ENCODE peak calls at places on chromosomes 3 and 15, in eight cellular contexts. S, V, D, B, J, Q, G and O are unnamed samples.

GRCh38 chr3:18354706-18355105 is 70.4 kb downstream of the SATB1 start:
- DNase-seq in J (no peak), B (no peak), D (no peak), G (no peak), S (no peak), V (no peak), Q (no peak), O (no peak)

GRCh38 chr3:130699765-130700164 is 46.9 kb downstream of the PIK3R4 start:
- DNase-seq in G (no peak), S (peak; percentile 31), J (no peak), V (no peak), B (no peak), D (no peak), Q (no peak), O (peak; percentile 44)

GRCh38 chr3:181943285-181943684 is 231.6 kb downstream of the SOX2 start:
- DNase-seq in J (no peak), B (no peak), Q (no peak), S (no peak), V (no peak), D (no peak), G (no peak), O (no peak)

GRCh38 chr3:186471781-186472180 is 72.4 kb downstream of the CRYGS start:
- DNase-seq in D (no peak), V (no peak), S (no peak), G (no peak), Q (no peak), B (no peak), J (no peak), O (no peak)

GRCh38 chr15:82647045-82647834 is at the start of gene CPEB1:
- DNase-seq in B (peak; percentile 28), G (peak; percentile 89), Q (no peak), V (peak; percentile 52), S (peak; percentile 6), D (no peak), J (peak; percentile 72), O (no peak)

GRCh38 chr3:12638105-12638504 is 25.8 kb downstream of the RAF1 start:
- DNase-seq in G (no peak), D (no peak), V (no peak), B (no peak), S (no peak), Q (no peak), J (no peak), O (no peak)

GRCh38 chr3:31544634-31545033 is 11.9 kb downstream of the STT3B start:
- DNase-seq in G (no peak), J (no peak), S (no peak), B (no peak), D (no peak), V (peak; percentile 22), Q (no peak), O (peak; percentile 51)

GRCh38 chr3:134249935-134250716 is 533 bp downstream of the RYK start:
- DNase-seq in J (peak; percentile 85), Q (peak; percentile 24), S (peak; percentile 61), B (peak; percentile 27), G (no peak), V (peak; percentile 64), D (peak; percentile 44), O (peak; percentile 47)

GRCh38 chr3:121482651-121483050 is 63.1 kb downstream of the POLQ start:
- DNase-seq in B (no peak), Q (no peak), G (no peak), J (no peak), D (no peak), S (peak; percentile 64), V (no peak), O (peak; percentile 39)

GRCh38 chr3:100257601-100258000 is 3.2 kb upstream of the TBC1D23 start:
- DNase-seq in V (no peak), J (no peak), D (no peak), S (no peak), G (no peak), B (no peak), Q (no peak), O (no peak)

GRCh38 chr3:152026033-152026556 is 152.7 kb downstream of the SUCNR1 start:
- DNase-seq in Q (no peak), J (no peak), G (no peak), B (no peak), V (no peak), S (peak; percentile 66), D (no peak), O (peak; percentile 75)

GRCh38 chr3:185931777-185932176 is 6.0 kb downstream of the TRA2B start:
- DNase-seq in Q (no peak), J (no peak), B (no peak), S (no peak), G (no peak), V (no peak), D (no peak), O (no peak)

GRCh38 chr3:52859686-52860423 is 25.0 kb upstream of the MUSTN1 start:
- DNase-seq in B (no peak), S (no peak), V (no peak), D (no peak), Q (no peak), G (no peak), J (no peak), O (no peak)

GRCh38 chr15:91289324-91289723 is 189.3 kb downstream of the SV2B start:
- DNase-seq in G (no peak), B (no peak), D (no peak), V (no peak), S (no peak), Q (no peak), J (no peak), O (no peak)

GRCh38 chr3:126463521-126463920 is 12.2 kb downstream of the ZXDC start:
- DNase-seq in D (no peak), B (no peak), S (no peak), V (no peak), G (no peak), J (no peak), Q (no peak), O (no peak)

GRCh38 chr3:106794442-106794841 is 582.8 kb upstream of the CCDC54 start:
- DNase-seq in V (no peak), S (peak; percentile 1), D (no peak), J (no peak), G (no peak), Q (no peak), B (no peak), O (no peak)

GRCh38 chr15:52656412-52656811 is 22.8 kb downstream of the ATOSA start:
- DNase-seq in V (no peak), S (no peak), J (no peak), B (no peak), G (no peak), Q (no peak), D (no peak), O (no peak)

GRCh38 chr15:81199031-81199779 is 2.5 kb downstream of the IL16 start:
- DNase-seq in B (peak; percentile 8), Q (no peak), S (no peak), V (no peak), D (no peak), G (no peak), J (no peak), O (no peak)
- TF ChIP-seq CTCF in B (no peak), Q (no peak), S (no peak), V (no peak), D (no peak), G (no peak), J (no peak), O (no peak)

GRCh38 chr15:70319466-70319865 is 221.7 kb upstream of the TLE3 start:
- DNase-seq in J (no peak), S (no peak), G (no peak), V (no peak), D (no peak), Q (no peak), B (no peak), O (no peak)

GRCh38 chr15:70321106-70321809 is 223.5 kb upstream of the TLE3 start:
- DNase-seq in J (no peak), Q (no peak), S (no peak), V (no peak), G (no peak), B (no peak), D (no peak), O (no peak)

GRCh38 chr15:70318594-70318993 is 220.9 kb upstream of the TLE3 start:
- DNase-seq in J (no peak), S (no peak), V (no peak), G (no peak), D (no peak), Q (no peak), B (no peak), O (no peak)

GRCh38 chr15:70320077-70320830 is 222.5 kb upstream of the TLE3 start:
- DNase-seq in V (no peak), B (no peak), G (no peak), S (no peak), Q (no peak), D (no peak), J (no peak), O (no peak)

GRCh38 chr15:70318996-70319465 is 221.3 kb upstream of the TLE3 start:
- DNase-seq in B (peak; percentile 61), J (no peak), D (no peak), Q (peak; percentile 35), V (no peak), G (no peak), S (peak; percentile 17), O (peak; percentile 32)
- TF ChIP-seq CTCF in B (no peak), J (no peak), D (no peak), Q (no peak), V (no peak), G (no peak), S (no peak), O (no peak)

GRCh38 chr3:179028408-179028807 is 43.2 kb downstream of the ZMAT3 start:
- DNase-seq in Q (no peak), D (no peak), G (no peak), V (no peak), J (no peak), B (no peak), S (no peak), O (no peak)

GRCh38 chr3:179026636-179027035 is 45.0 kb downstream of the ZMAT3 start:
- DNase-seq in B (no peak), S (peak; percentile 24), J (no peak), D (no peak), V (no peak), Q (no peak), G (no peak), O (peak; percentile 25)

GRCh38 chr3:179029096-179029495 is 42.5 kb downstream of the ZMAT3 start:
- DNase-seq in G (no peak), J (no peak), S (no peak), V (no peak), B (no peak), D (no peak), Q (no peak), O (no peak)

DNA sequence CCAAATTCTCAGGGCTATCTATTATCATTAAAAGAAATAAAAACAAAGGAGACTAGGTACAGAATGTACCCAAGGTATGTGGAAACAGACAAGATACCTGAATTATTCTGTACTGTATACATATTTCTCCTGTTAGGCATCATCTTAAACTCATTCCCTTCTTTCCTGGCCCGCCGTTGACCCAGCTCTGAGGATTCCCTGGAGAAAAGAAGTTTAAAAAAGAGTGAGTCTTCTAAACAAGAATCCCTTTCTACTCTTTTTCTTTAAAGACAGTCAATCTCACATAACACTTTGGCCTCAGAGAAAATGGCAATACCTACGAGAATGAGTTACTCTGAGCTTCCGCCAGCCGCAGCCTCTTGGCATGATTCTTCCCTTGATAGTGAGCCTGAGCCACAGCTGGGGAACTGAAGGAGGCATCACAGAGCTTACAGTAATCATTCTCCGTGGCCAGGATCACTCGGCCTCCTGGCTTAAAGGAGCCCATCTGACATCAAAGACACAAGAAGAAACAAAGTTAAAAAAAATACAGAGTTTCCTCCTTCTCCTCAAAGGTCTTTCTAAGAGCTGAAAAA is 44.2 kb downstream of the ZMAT3 start:
- DNase-seq in G (no peak), D (no peak), J (no peak), S (peak; percentile 76), Q (no peak), V (no peak), B (no peak), O (peak; percentile 71)
- TF ChIP-seq CTCF in G (no peak), D (no peak), J (no peak), S (no peak), Q (no peak), V (no peak), B (no peak), O (no peak)

GRCh38 chr3:135792174-135792573 is 173.4 kb upstream of the PPP2R3A start:
- DNase-seq in V (no peak), J (no peak), B (no peak), S (no peak), Q (no peak), D (no peak), G (no peak), O (no peak)
- TF ChIP-seq CTCF in V (no peak), J (no peak), B (no peak), S (no peak), Q (no peak), D (no peak), G (peak; percentile 11), O (no peak)